ENCODE peak calls at places on chromosomes 1 and 21, in seven cellular contexts. G, Z, D, P, W, T and Y are unnamed samples.
A peak's percentile ranks its signal among the peaks of the same experiment; 100 is the strongest.

GRCh38 chr1:201166964-201167624 is 12.8 kb upstream of the TMEM9 start:
- DNase-seq in G (no peak), Z (peak; percentile 39), D (no peak), P (no peak), W (no peak), T (no peak), Y (peak; percentile 94)

GRCh38 chr1:213972141-213972540 is 15.6 kb upstream of the PROX1 start:
- DNase-seq in G (no peak), Z (no peak), D (no peak), P (no peak), W (no peak), T (no peak), Y (peak; percentile 17)

GRCh38 chr1:195482137-195482536 is 1126.1 kb downstream of the KCNT2 start:
- DNase-seq in G (no peak), Z (no peak), D (no peak), P (no peak), W (no peak), T (no peak), Y (no peak)

GRCh38 chr1:111082421-111083192 is 57.3 kb downstream of the DRAM2 start:
- DNase-seq in G (no peak), Z (no peak), D (no peak), P (no peak), W (no peak), T (no peak), Y (no peak)

GRCh38 chr1:20290624-20291597 is at the start of gene VWA5B1:
- DNase-seq in G (no peak), Z (no peak), D (no peak), P (no peak), W (no peak), T (no peak), Y (peak; percentile 40)

GRCh38 chr21:32064511-32064910 is 191.7 kb downstream of the HUNK start:
- DNase-seq in G (no peak), Z (no peak), D (no peak), P (no peak), W (no peak), T (no peak), Y (no peak)

GRCh38 chr1:89987170-89987819 is 7.6 kb upstream of the ZNF326 start:
- DNase-seq in G (peak; percentile 69), Z (no peak), D (peak; percentile 88), P (peak; percentile 86), W (peak; percentile 64), T (no peak), Y (peak; percentile 88)

GRCh38 chr1:11535316-11535715 is 56.4 kb downstream of the DISP3 start:
- DNase-seq in G (no peak), Z (no peak), D (no peak), P (no peak), W (no peak), T (no peak), Y (no peak)

GRCh38 chr1:111515291-111516007 is 12.0 kb upstream of the ADORA3 start:
- DNase-seq in G (no peak), Z (no peak), D (no peak), P (no peak), W (peak; percentile 72), T (peak; percentile 79), Y (no peak)

GRCh38 chr1:205879974-205880373 is 30.0 kb upstream of the PM20D1 start:
- DNase-seq in G (no peak), Z (no peak), D (no peak), P (no peak), W (no peak), T (no peak), Y (no peak)

GRCh38 chr21:46191686-46192575 is 7.7 kb upstream of the SPATC1L start:
- DNase-seq in G (no peak), Z (no peak), D (no peak), P (no peak), W (no peak), T (no peak), Y (no peak)

GRCh38 chr1:33819913-33820311 is 44.0 kb upstream of the HMGB4 start:
- DNase-seq in G (no peak), Z (no peak), D (no peak), P (no peak), W (no peak), T (no peak), Y (no peak)

GRCh38 chr1:76090284-76091180 is 16.0 kb downstream of the ST6GALNAC3 start:
- DNase-seq in G (no peak), Z (no peak), D (no peak), P (no peak), W (peak; percentile 56), T (no peak), Y (no peak)

GRCh38 chr1:217311766-217312165 is 319.1 kb downstream of the GPATCH2 start:
- DNase-seq in G (no peak), Z (no peak), D (peak; percentile 22), P (no peak), W (no peak), T (no peak), Y (peak; percentile 52)

GRCh38 chr1:43525995-43526394 is 4.7 kb upstream of the PTPRF start:
- DNase-seq in G (no peak), Z (no peak), D (peak; percentile 28), P (no peak), W (no peak), T (no peak), Y (no peak)

GRCh38 chr1:19988269-19989006 is 9.0 kb upstream of the PLA2G2A start:
- DNase-seq in G (no peak), Z (no peak), D (no peak), P (no peak), W (no peak), T (no peak), Y (no peak)

GRCh38 chr1:167232801-167233200 is 12.1 kb downstream of the POU2F1 start:
- DNase-seq in G (no peak), Z (no peak), D (no peak), P (no peak), W (no peak), T (no peak), Y (no peak)

GRCh38 chr1:234627009-234627950 is 17.3 kb upstream of the IRF2BP2 start:
- DNase-seq in G (no peak), Z (no peak), D (peak; percentile 67), P (no peak), W (no peak), T (no peak), Y (no peak)

GRCh38 chr1:80847904-80848303 is 952.8 kb upstream of the ADGRL2 start:
- DNase-seq in G (no peak), Z (no peak), D (no peak), P (no peak), W (no peak), T (no peak), Y (no peak)

GRCh38 chr1:209455133-209455532 is 128.4 kb upstream of the CAMK1G start:
- DNase-seq in G (no peak), Z (no peak), D (no peak), P (no peak), W (no peak), T (no peak), Y (peak; percentile 57)

GRCh38 chr1:155177918-155178281 is 4.3 kb downstream of the TRIM46 start:
- DNase-seq in G (no peak), Z (no peak), D (no peak), P (no peak), W (no peak), T (no peak), Y (no peak)

GRCh38 chr21:37244506-37245083 is 22.5 kb downstream of the VPS26C start:
- DNase-seq in G (no peak), Z (no peak), D (no peak), P (no peak), W (no peak), T (no peak), Y (no peak)

GRCh38 chr21:38955495-38955894 is 149.8 kb downstream of the ETS2 start:
- DNase-seq in G (no peak), Z (no peak), D (no peak), P (no peak), W (no peak), T (no peak), Y (peak; percentile 83)